ENCODE peak calls at places on chromosomes 6 and 20, in seven cellular contexts. P is GM12878, V is HCT116, O is K562, M is SK-N-SH, Q is H1, W is HepG2. H is an unnamed sample. For H3K4me1, the result is how much of the 10 kb centered on the place peaks cover.

GRCh38 chr20:38880952-38881735 is 45.1 kb upstream of the FAM83D start:
- DNase-seq in P (no peak), M (no peak), O (no peak), V (no peak), W (no peak), Q (no peak), H (no peak)

GRCh38 chr6:14748679-14749078 is 497.2 kb upstream of the JARID2 start:
- DNase-seq in V (no peak), P (no peak), M (no peak), Q (no peak), W (no peak), O (no peak), H (no peak)

GRCh38 chr20:59004763-59005522 is 2.1 kb downstream of the CTSZ start:
- DNase-seq in P (peak), W (peak), O (no peak), V (no peak), M (no peak), Q (no peak), H (no peak)

GRCh38 chr6:161919711-161920110 is 645.9 kb upstream of the AGPAT4 start:
- DNase-seq in P (no peak), Q (no peak), O (no peak), V (no peak), M (no peak), W (no peak), H (no peak)

GRCh38 chr6:10882654-10883053 is 813 bp upstream of the GCM2 start:
- DNase-seq in W (no peak), M (no peak), Q (no peak), O (no peak), V (no peak), P (no peak), H (no peak)

GRCh38 chr6:167663784-167664432 is 162.8 kb upstream of the AFDN start:
- DNase-seq in O (no peak), P (no peak), V (no peak), M (no peak), Q (no peak), W (no peak), H (no peak)

GRCh38 chr6:145015739-145016558 is 719.4 kb downstream of the EPM2A start:
- DNase-seq in V (peak), Q (no peak), O (no peak), M (no peak), W (no peak), P (peak), H (peak)

GRCh38 chr6:25136879-25137278 is 142.3 kb upstream of the CARMIL1 start:
- DNase-seq in P (no peak), V (no peak), O (no peak), M (no peak), Q (no peak), W (no peak), H (no peak)

GRCh38 chr6:75081920-75082319 is 123.9 kb downstream of the COL12A1 start:
- DNase-seq in M (no peak), W (no peak), O (no peak), P (no peak), V (no peak), Q (no peak), H (no peak)

GRCh38 chr6:136956590-136957573 is 34.8 kb downstream of the SLC35D3 start:
- DNase-seq in M (peak), W (no peak), Q (peak), P (no peak), O (no peak), V (no peak), H (no peak)

GRCh38 chr6:39322306-39322850 is at the start of gene KCNK16:
- DNase-seq in Q (no peak), O (no peak), W (no peak), P (no peak), V (no peak), M (no peak), H (no peak)

GRCh38 chr6:39321761-39322160 is 741 bp downstream of the KCNK16 start:
- DNase-seq in W (no peak), P (no peak), V (no peak), M (no peak), Q (no peak), O (no peak), H (no peak)

GRCh38 chr6:39317256-39317655 is 3.0 kb upstream of the KCNK17 start:
- DNase-seq in Q (no peak), M (no peak), O (no peak), V (no peak), P (no peak), W (no peak), H (no peak)

GRCh38 chr6:39320370-39320984 is 2.0 kb downstream of the KCNK16 start:
- DNase-seq in P (no peak), O (no peak), W (no peak), M (no peak), Q (no peak), V (no peak), H (no peak)

GRCh38 chr6:39319621-39320369 is 2.7 kb downstream of the KCNK16 start:
- DNase-seq in V (no peak), P (no peak), M (no peak), Q (no peak), O (no peak), W (no peak), H (no peak)
- H3K4me1 ChIP-seq in V (under half), P (under half), M (under half), Q (under half), O (under half), W (under half), H (under half)

GRCh38 chr6:139653136-139653535 is 278.7 kb upstream of the CITED2 start:
- DNase-seq in M (no peak), W (no peak), Q (no peak), O (no peak), V (no peak), P (no peak), H (no peak)
- TF ChIP-seq SIN3A in M (no peak), W (no peak), Q (no peak), O (no peak), V (no peak), P (no peak), H (no peak)

DNA sequence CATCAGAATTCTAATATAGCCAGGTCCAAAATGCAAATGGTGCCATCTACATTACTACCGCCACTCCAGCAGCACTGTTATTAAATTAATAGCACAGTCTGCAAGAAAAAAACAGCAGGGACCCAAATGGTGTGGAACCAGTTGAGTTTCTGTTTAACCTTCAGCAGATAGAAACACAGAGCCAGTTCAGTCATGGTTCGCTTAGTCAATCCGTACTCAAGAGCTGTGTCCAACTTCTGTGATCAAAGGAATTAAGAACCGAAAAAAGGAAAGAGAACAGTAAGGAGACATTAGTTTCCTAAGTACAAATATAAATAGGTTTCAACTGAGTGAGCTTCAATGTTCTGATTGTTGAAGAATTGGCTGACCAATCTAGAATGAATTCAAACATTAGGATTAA is 107.7 kb downstream of the TRDN start:
- DNase-seq in P (no peak), M (no peak), V (no peak), W (no peak), Q (no peak), O (no peak), H (no peak)
- H3K4me1 ChIP-seq in P (under half), M (under half), V (under half), W (under half), Q (under half), O (under half), H (under half)

DNA sequence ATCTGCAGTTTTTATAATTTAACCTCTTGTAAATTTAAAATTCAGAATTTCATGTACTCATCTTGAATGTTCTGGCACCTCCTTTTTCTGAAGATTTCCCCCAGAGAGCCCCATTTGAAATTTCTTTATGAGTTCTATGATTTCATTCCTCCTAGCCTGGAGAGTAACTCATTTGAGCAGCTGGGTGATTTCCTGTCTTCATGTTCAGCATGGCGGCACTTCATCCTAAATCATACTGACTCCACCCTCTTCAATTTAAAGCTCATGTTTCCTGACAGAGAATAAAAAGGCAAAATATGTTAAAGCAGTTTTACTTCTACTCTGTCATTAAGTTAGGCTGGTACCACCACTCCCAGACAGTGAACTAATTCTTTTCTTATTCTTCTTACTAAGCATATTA is 250.9 kb upstream of the POU3F2 start:
- DNase-seq in P (no peak), O (no peak), Q (no peak), V (no peak), M (no peak), W (no peak), H (no peak)
- TF ChIP-seq SIN3A in P (no peak), O (no peak), Q (no peak), V (no peak), M (no peak), W (no peak), H (no peak)

GRCh38 chr6:134516582-134516981 is 198.7 kb upstream of the SGK1 start:
- DNase-seq in P (no peak), O (no peak), Q (no peak), V (no peak), M (no peak), W (no peak), H (no peak)

GRCh38 chr6:134517863-134518262 is 200.0 kb upstream of the SGK1 start:
- DNase-seq in W (no peak), Q (no peak), P (no peak), M (peak), V (no peak), O (no peak), H (no peak)

GRCh38 chr6:134517145-134517658 is 199.3 kb upstream of the SGK1 start:
- DNase-seq in P (no peak), O (no peak), V (no peak), Q (no peak), M (peak), W (peak), H (no peak)

GRCh38 chr6:134512946-134513345 is 195.0 kb upstream of the SGK1 start:
- DNase-seq in O (no peak), M (no peak), P (no peak), Q (no peak), W (no peak), V (no peak), H (no peak)

GRCh38 chr6:134515976-134516375 is 198.1 kb upstream of the SGK1 start:
- DNase-seq in V (no peak), Q (no peak), P (no peak), M (no peak), W (no peak), O (no peak), H (no peak)
- H3K4me1 ChIP-seq in V (under half), Q (under half), P (under half), M (half or more), W (under half), O (under half), H (under half)

DNA sequence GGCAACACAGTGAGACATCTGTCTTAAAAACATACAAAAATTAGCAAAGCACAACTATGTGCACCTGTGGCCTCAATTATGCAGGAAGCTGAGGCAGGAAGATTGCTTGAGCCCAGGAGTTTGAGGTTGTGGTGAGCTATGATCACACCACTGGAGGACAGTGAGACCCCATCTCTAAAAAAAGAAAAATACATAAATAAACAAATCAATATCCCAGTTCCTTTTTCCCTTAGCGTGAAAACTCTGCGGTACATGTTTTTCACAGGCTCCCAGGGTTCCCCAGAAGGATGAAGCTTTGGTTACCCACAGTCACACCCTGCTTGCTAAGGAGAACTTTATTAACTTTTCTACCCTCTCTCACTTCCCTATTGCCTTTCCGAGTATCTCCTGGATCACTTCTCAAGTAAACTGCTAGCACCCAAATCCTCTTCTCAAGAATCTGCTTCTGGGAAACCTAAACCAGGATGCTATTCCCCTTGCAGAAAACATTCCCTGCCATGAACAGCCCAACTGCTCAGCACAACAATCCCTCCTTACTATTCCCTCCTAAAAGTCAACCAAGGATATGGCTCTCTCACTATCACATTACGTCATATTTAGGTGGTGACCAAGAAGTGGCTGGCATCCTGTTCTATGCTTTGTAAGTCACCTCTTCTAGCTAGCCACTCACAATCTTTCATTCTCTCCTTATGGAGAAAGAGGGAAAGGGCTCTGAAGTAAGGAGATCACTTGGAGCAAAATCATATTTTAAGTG is 122.4 kb downstream of the IPCEF1 start:
- DNase-seq in M (no peak), Q (no peak), P (peak), W (no peak), O (no peak), V (no peak), H (no peak)
- TF ChIP-seq SIN3A in M (no peak), Q (no peak), P (no peak), W (no peak), O (no peak), V (no peak), H (no peak)

DNA sequence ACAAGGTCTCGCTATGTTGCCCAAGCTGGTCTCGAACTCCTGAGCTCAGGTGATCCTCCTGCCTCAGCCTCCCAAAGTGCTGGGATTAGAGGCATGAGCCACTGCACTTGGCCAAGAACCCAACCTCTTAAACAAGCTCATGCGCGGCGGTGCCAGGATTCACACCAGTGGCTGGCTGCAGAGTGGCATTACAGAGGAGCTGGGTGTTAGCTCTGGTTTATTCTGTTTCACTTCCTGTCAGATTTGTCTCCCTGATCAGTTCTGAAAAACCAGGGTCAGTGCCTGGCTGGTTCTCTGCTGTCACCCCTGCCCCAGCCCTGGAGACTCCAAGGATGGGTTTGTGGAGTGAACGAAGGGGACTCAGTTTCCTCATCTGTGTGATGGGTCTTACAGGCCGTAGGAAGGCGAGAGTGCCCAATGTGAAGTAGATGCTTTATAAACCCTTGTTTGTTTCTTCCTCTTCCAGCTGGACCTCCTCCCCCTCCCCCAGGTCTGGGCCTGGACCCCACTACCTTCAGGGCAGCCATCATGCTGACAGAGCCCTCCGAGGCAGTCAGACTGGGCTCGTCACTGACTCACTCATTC is 63.4 kb downstream of the UBE2V1 start:
- DNase-seq in W (no peak), V (no peak), M (no peak), Q (no peak), P (no peak), O (no peak), H (no peak)
- H3K4me1 ChIP-seq in W (under half), V (under half), M (under half), Q (under half), P (under half), O (under half), H (under half)

GRCh38 chr6:156585859-156586258 is 191.3 kb upstream of the ARID1B start:
- DNase-seq in V (no peak), O (no peak), Q (no peak), W (no peak), M (no peak), P (no peak), H (no peak)
- TF ChIP-seq SIN3A in V (no peak), O (no peak), Q (no peak), W (no peak), M (no peak), P (no peak), H (no peak)

GRCh38 chr6:44224978-44225330 is 1.6 kb downstream of the SLC29A1 start:
- DNase-seq in M (no peak), V (no peak), P (no peak), O (no peak), Q (no peak), W (no peak), H (no peak)

GRCh38 chr6:44227138-44227770 is 3.9 kb downstream of the SLC29A1 start:
- DNase-seq in Q (no peak), P (no peak), O (peak), W (no peak), V (no peak), M (peak), H (no peak)

GRCh38 chr6:44228031-44228430 is 4.6 kb downstream of the SLC29A1 start:
- DNase-seq in W (no peak), V (no peak), Q (no peak), O (no peak), M (no peak), P (no peak), H (no peak)

GRCh38 chr6:44225579-44226325 is 2.4 kb downstream of the SLC29A1 start:
- DNase-seq in W (no peak), O (peak), P (no peak), M (no peak), Q (no peak), V (no peak), H (no peak)

DNA sequence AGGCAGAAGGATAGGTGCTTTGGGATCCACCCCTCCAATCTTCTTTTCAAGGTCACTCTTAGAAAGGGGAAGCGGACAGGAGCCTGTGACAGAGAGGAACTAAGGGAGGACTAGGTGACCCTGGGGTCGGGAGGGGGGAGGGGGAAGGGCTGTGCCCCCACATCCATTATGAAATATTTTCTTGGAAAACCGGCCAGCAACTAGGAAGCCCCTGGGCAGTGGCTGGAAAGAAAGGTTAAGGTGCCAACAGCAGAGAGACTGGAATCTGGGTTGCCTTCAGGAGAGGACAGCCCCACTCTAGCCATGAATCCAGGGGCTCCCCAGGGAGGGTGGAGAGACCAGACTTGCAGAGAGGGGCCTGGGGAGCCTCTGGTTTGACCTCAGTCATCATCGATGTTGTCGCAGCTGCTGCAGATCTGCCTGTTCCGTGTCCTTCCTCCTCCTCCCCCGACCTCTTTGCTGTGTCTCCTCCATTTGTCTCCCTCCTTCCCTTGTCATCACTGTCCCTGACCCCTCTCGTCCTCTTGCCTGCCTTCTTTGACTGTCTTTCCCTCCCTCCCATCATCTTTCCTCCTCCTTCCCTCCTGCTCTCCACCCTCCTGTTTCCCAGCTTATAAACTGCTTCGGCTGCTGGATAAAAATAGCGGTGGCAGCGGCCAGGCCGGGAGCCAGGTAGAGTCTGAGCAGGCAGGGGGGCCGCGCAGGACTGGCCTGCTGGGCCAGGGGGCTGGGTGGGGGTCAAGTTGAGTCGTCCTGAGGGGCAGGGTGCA is 3.2 kb downstream of the SLC29A1 start:
- DNase-seq in P (no peak), M (no peak), O (peak), V (no peak), W (no peak), Q (no peak), H (no peak)
- H3K4me1 ChIP-seq in P (under half), M (under half), O (half or more), V (under half), W (half or more), Q (under half), H (half or more)

DNA sequence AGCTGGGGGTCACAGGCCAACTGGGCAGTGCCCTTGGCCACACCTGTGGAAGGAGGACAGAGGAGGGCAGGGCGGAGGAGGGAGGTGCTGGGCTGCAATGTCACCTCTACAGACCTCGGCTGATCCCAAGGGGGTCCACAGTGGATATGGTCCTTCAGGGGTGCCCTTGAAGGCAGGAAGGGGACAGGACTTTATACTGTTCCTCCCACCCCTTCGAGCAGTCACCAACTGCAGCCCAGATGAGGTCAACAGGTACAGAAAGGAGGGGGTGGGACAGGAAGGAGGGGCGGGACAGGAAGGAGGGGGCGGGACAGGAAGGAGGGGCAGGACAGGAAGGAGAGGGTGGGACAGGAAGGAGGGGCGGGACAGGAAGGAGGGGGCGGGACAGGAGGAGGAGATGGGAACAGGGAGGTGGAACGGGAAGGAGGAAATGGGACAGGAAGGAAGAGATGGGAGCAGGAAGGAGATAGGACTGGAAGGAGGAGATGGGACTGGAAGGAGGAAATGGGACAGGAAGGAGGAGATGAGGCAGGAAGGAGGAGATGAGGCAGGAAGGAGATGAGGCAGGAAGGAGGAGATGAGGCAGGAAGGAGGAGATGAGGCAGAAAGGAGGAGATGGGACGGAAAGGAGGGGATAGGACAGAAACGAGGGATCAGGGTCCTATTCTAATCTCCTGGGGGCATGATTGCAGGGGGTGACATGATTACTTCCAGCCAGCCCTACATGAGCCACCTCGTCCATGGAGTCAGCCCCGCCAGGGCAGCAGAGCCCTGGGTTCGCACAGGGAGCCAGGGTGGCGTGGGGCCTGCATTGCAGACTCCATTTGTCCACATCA is 19.4 kb upstream of the MRGBP start:
- DNase-seq in V (peak), P (peak), Q (no peak), M (peak), O (peak), W (peak), H (no peak)
- TF ChIP-seq SIN3A in V (no peak), P (no peak), Q (no peak), M (no peak), O (peak), W (no peak), H (no peak)